ENCODE peak calls at places on chromosomes 13 and 19, in four cellular contexts. One of them, this sample, is unnamed.

GRCh38 chr13:30844548-30845296 is 61.3 kb upstream of the MEDAG start:
- DNase-seq in A549: peak
- DNase-seq in RWPE2: no peak
- DNase-seq in AG04450: no peak
- DNase-seq in this sample: no peak

GRCh38 chr13:41017153-41017552 is 2.0 kb downstream of the ELF1 start:
- DNase-seq in AG04450: no peak
- DNase-seq in A549: peak
- DNase-seq in RWPE2: no peak
- DNase-seq in this sample: no peak

GRCh38 chr13:75800545-75800944 is 164.4 kb downstream of the LMO7 start:
- DNase-seq in A549: peak
- DNase-seq in RWPE2: no peak
- DNase-seq in AG04450: no peak
- DNase-seq in this sample: no peak

GRCh38 chr13:26015276-26015934 is 36.4 kb downstream of the SHISA2 start:
- DNase-seq in AG04450: no peak
- DNase-seq in RWPE2: no peak
- DNase-seq in A549: no peak
- DNase-seq in this sample: no peak

GRCh38 chr13:114131581-114132418 is 623 bp downstream of the RASA3 start:
- DNase-seq in RWPE2: no peak
- DNase-seq in A549: peak
- DNase-seq in AG04450: no peak
- DNase-seq in this sample: no peak

GRCh38 chr13:57128909-57129308 is 11.8 kb upstream of the PRR20A start:
- DNase-seq in RWPE2: no peak
- DNase-seq in A549: peak
- DNase-seq in AG04450: no peak
- DNase-seq in this sample: no peak

GRCh38 chr13:75685239-75685697 is 49.1 kb downstream of the LMO7 start:
- DNase-seq in AG04450: peak
- DNase-seq in A549: peak
- DNase-seq in RWPE2: no peak
- DNase-seq in this sample: no peak

GRCh38 chr13:77274126-77274525 is 52.8 kb downstream of the MYCBP2 start:
- DNase-seq in AG04450: no peak
- DNase-seq in A549: no peak
- DNase-seq in RWPE2: no peak
- DNase-seq in this sample: no peak

GRCh38 chr19:2449019-2449418 is 7.7 kb downstream of the LMNB2 start:
- DNase-seq in AG04450: no peak
- DNase-seq in A549: no peak
- DNase-seq in RWPE2: no peak
- DNase-seq in this sample: no peak

GRCh38 chr19:12112238-12112637 is 27.9 kb downstream of the ZNF20 start:
- DNase-seq in A549: no peak
- DNase-seq in AG04450: no peak
- DNase-seq in RWPE2: no peak
- DNase-seq in this sample: no peak

GRCh38 chr13:67120872-67121531 is 109.1 kb downstream of the PCDH9 start:
- DNase-seq in A549: peak
- DNase-seq in AG04450: peak
- DNase-seq in RWPE2: no peak
- DNase-seq in this sample: no peak

DNA sequence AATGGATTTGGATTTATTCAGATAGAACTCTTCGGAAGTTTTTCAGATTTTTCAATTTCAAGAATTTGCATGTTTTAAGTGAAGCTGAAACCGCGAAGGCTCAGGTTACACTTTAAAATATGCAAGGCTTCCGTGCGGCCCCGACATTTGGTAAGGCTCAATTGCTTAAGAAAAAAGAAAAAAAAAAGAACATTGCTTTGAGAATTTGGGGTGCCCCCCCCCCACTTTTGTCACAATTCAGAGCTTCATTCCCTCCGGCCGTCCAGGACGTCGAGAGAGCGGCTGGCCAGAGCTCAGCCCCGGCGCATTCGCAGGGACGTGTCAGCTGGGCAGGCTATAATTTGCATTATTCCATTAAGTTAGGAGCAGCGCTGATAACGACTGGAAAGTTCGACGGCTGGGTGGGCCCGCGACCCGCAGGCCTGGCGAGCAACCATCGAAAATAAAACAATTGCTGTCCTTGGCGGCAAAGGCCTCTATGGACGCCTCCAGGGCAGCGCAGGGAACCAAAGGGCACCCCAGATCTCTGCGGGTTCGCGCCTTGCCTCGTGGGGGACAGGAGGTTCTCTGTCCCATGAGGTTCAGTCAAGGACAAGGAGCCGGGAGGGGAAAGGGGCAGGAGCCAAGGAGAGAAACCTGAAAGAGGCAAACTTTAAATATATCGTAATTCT is 7.1 kb downstream of the SOX21 start:
- DNase-seq in AG04450: no peak
- DNase-seq in A549: no peak
- DNase-seq in RWPE2: no peak
- DNase-seq in this sample: no peak
- H3K4me3 ChIP-seq in AG04450: no peak
- H3K4me3 ChIP-seq in A549: no peak
- H3K4me3 ChIP-seq in RWPE2: no peak
- H3K4me3 ChIP-seq in this sample: no peak

DNA sequence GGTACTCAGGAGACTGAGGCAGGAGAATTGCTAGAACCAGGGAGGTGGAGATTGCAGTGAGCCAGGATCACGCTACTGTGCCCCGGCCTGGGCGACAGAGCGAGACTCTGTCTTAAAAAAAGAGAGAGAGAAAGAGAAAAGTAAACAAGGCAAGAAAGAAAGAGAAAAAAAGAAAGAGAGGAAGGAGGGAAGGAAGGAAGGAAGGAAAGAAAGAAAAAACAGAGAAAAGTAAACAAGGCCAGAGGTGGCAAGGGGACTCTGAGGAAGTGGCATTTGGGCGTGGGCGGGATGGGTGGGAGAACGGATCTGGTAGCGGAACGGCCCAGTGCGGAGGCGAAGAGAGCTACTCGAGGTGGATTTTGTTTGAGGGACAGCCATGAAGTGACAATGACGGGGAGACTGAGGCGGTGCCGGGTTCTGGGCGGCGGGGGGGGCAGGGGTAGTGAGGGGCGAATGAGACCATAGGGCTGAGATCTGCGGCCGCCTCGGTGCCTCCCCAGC is 7.4 kb upstream of the ARRDC2 start:
- DNase-seq in A549: no peak
- DNase-seq in RWPE2: no peak
- DNase-seq in AG04450: no peak
- DNase-seq in this sample: no peak
- H3K4me3 ChIP-seq in A549: peak
- H3K4me3 ChIP-seq in RWPE2: peak
- H3K4me3 ChIP-seq in AG04450: peak
- H3K4me3 ChIP-seq in this sample: peak

GRCh38 chr19:42421101-42421500 is 6.1 kb downstream of the LIPE start:
- DNase-seq in AG04450: no peak
- DNase-seq in A549: no peak
- DNase-seq in RWPE2: no peak
- DNase-seq in this sample: no peak
- H3K4me3 ChIP-seq in AG04450: no peak
- H3K4me3 ChIP-seq in A549: no peak
- H3K4me3 ChIP-seq in RWPE2: no peak
- H3K4me3 ChIP-seq in this sample: no peak

GRCh38 chr19:49151339-49152217 is 3.6 kb downstream of the HRC start:
- DNase-seq in A549: peak
- DNase-seq in AG04450: no peak
- DNase-seq in RWPE2: peak
- DNase-seq in this sample: peak
- H3K4me3 ChIP-seq in A549: no peak
- H3K4me3 ChIP-seq in AG04450: no peak
- H3K4me3 ChIP-seq in RWPE2: no peak
- H3K4me3 ChIP-seq in this sample: peak

GRCh38 chr19:1250374-1251232 is 2.2 kb downstream of the MIDN start:
- DNase-seq in A549: peak
- DNase-seq in AG04450: no peak
- DNase-seq in RWPE2: no peak
- DNase-seq in this sample: no peak

GRCh38 chr19:1248454-1249297 is at the start of gene MIDN:
- DNase-seq in AG04450: no peak
- DNase-seq in RWPE2: no peak
- DNase-seq in A549: peak
- DNase-seq in this sample: peak

GRCh38 chr19:1251233-1251502 is 2.8 kb downstream of the MIDN start:
- DNase-seq in A549: peak
- DNase-seq in RWPE2: no peak
- DNase-seq in AG04450: no peak
- DNase-seq in this sample: no peak

GRCh38 chr19:1249298-1249989 is 1.1 kb downstream of the MIDN start:
- DNase-seq in RWPE2: no peak
- DNase-seq in AG04450: peak
- DNase-seq in A549: peak
- DNase-seq in this sample: peak

GRCh38 chr19:1249990-1250298 is 1.6 kb downstream of the MIDN start:
- DNase-seq in RWPE2: no peak
- DNase-seq in AG04450: no peak
- DNase-seq in A549: no peak
- DNase-seq in this sample: no peak
- H3K4me3 ChIP-seq in RWPE2: peak
- H3K4me3 ChIP-seq in AG04450: peak
- H3K4me3 ChIP-seq in A549: peak
- H3K4me3 ChIP-seq in this sample: peak

DNA sequence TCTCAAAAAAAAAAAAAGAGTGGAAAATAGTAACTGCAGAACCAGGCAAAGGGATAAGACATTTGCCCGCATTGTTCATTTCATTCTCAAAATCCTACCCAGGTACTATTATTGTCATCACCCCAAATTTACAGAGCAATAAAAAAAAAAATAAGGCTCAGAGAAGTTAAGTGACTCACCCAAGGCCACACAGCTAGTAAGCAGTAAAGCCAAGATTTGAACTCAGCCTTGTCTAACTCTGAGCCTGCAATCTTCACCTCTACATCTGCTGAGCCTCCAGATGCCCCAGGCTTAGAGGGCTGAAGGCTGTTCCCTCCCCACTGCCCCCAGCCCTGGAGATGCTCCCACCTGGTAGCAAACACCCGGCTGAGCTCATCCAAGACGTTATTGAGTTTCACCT is 61.0 kb downstream of the UNC13A start:
- DNase-seq in AG04450: no peak
- DNase-seq in RWPE2: no peak
- DNase-seq in A549: no peak
- DNase-seq in this sample: no peak
- H3K4me3 ChIP-seq in AG04450: no peak
- H3K4me3 ChIP-seq in RWPE2: no peak
- H3K4me3 ChIP-seq in A549: no peak
- H3K4me3 ChIP-seq in this sample: no peak

GRCh38 chr19:52370341-52370710 is 603 bp downstream of the ZNF880 start:
- DNase-seq in A549: no peak
- DNase-seq in RWPE2: no peak
- DNase-seq in AG04450: no peak
- DNase-seq in this sample: no peak
- H3K4me3 ChIP-seq in A549: peak
- H3K4me3 ChIP-seq in RWPE2: peak
- H3K4me3 ChIP-seq in AG04450: peak
- H3K4me3 ChIP-seq in this sample: peak

GRCh38 chr19:30450101-30450500 is 77.9 kb downstream of the ZNF536 start:
- DNase-seq in A549: no peak
- DNase-seq in RWPE2: no peak
- DNase-seq in AG04450: no peak
- DNase-seq in this sample: no peak
- H3K4me3 ChIP-seq in A549: no peak
- H3K4me3 ChIP-seq in RWPE2: no peak
- H3K4me3 ChIP-seq in AG04450: no peak
- H3K4me3 ChIP-seq in this sample: peak

This sample was measured in suprapubic skin.